ENCODE peak calls at places on chromosomes 7 and 10, in five cellular contexts. One of them, this sample, is unnamed.

GRCh38 chr10:133394801-133395221 is 854 bp downstream of the MTG1 start:
- DNase-seq in psoas muscle: no peak
- DNase-seq in Peyer's patch: peak; percentile 45
- DNase-seq in SJSA1: no peak
- DNase-seq in sigmoid colon: peak; percentile 62
- DNase-seq in this sample: peak; percentile 24

GRCh38 chr10:43809211-43809930 is 160.7 kb upstream of the ZNF32 start:
- DNase-seq in SJSA1: peak; percentile 54
- DNase-seq in sigmoid colon: no peak
- DNase-seq in Peyer's patch: no peak
- DNase-seq in psoas muscle: no peak
- DNase-seq in this sample: no peak

GRCh38 chr10:84201244-84201606 is 6.9 kb downstream of the CDHR1 start:
- DNase-seq in sigmoid colon: peak; percentile 18
- DNase-seq in psoas muscle: no peak
- DNase-seq in SJSA1: no peak
- DNase-seq in Peyer's patch: no peak
- DNase-seq in this sample: no peak

GRCh38 chr7:55573526-55573925 is 1.2 kb upstream of the VOPP1 start:
- DNase-seq in psoas muscle: no peak
- DNase-seq in Peyer's patch: no peak
- DNase-seq in sigmoid colon: no peak
- DNase-seq in SJSA1: no peak
- DNase-seq in this sample: no peak

GRCh38 chr7:93429563-93429962 is 145.0 kb downstream of the CALCR start:
- DNase-seq in SJSA1: no peak
- DNase-seq in psoas muscle: no peak
- DNase-seq in Peyer's patch: no peak
- DNase-seq in sigmoid colon: no peak
- DNase-seq in this sample: no peak

GRCh38 chr10:116712499-116712898 is 29.9 kb downstream of the HSPA12A start:
- DNase-seq in SJSA1: no peak
- DNase-seq in Peyer's patch: no peak
- DNase-seq in psoas muscle: no peak
- DNase-seq in sigmoid colon: peak; percentile 1
- DNase-seq in this sample: no peak

GRCh38 chr7:82164813-82165212 is 278.8 kb downstream of the CACNA2D1 start:
- DNase-seq in sigmoid colon: no peak
- DNase-seq in Peyer's patch: no peak
- DNase-seq in psoas muscle: no peak
- DNase-seq in SJSA1: peak; percentile 46
- DNase-seq in this sample: no peak

GRCh38 chr7:77697535-77697831 is 1.2 kb downstream of the RSBN1L start:
- DNase-seq in Peyer's patch: peak; percentile 75
- DNase-seq in SJSA1: no peak
- DNase-seq in psoas muscle: peak; percentile 32
- DNase-seq in sigmoid colon: peak; percentile 83
- DNase-seq in this sample: no peak

GRCh38 chr10:96656839-96657238 is 63.5 kb downstream of the PIK3AP1 start:
- DNase-seq in psoas muscle: no peak
- DNase-seq in sigmoid colon: no peak
- DNase-seq in Peyer's patch: no peak
- DNase-seq in SJSA1: no peak
- DNase-seq in this sample: no peak

GRCh38 chr7:25187932-25188331 is 40.4 kb downstream of the NPVF start:
- DNase-seq in sigmoid colon: no peak
- DNase-seq in Peyer's patch: no peak
- DNase-seq in SJSA1: no peak
- DNase-seq in psoas muscle: no peak
- DNase-seq in this sample: no peak

GRCh38 chr10:100829933-100830727 is 82.6 kb upstream of the SLF2 start:
- DNase-seq in psoas muscle: no peak
- DNase-seq in sigmoid colon: peak; percentile 53
- DNase-seq in Peyer's patch: no peak
- DNase-seq in SJSA1: no peak
- DNase-seq in this sample: no peak

GRCh38 chr7:90705391-90706066 is 109.4 kb downstream of the CDK14 start:
- DNase-seq in psoas muscle: no peak
- DNase-seq in SJSA1: no peak
- DNase-seq in sigmoid colon: no peak
- DNase-seq in Peyer's patch: no peak
- DNase-seq in this sample: no peak

GRCh38 chr7:80611779-80612178 is 26.7 kb upstream of the CD36 start:
- DNase-seq in SJSA1: peak; percentile 21
- DNase-seq in Peyer's patch: peak; percentile 72
- DNase-seq in sigmoid colon: no peak
- DNase-seq in psoas muscle: peak; percentile 38
- DNase-seq in this sample: peak; percentile 83

GRCh38 chr10:94288361-94289116 is 74.2 kb downstream of the NOC3L start:
- DNase-seq in SJSA1: no peak
- DNase-seq in psoas muscle: no peak
- DNase-seq in sigmoid colon: no peak
- DNase-seq in Peyer's patch: no peak
- DNase-seq in this sample: no peak

GRCh38 chr7:156751319-156751718 is 110.7 kb downstream of the RNF32 start:
- DNase-seq in psoas muscle: no peak
- DNase-seq in sigmoid colon: no peak
- DNase-seq in Peyer's patch: no peak
- DNase-seq in SJSA1: peak; percentile 7
- DNase-seq in this sample: no peak

GRCh38 chr7:146414373-146414772 is 297.8 kb downstream of the CNTNAP2 start:
- DNase-seq in psoas muscle: no peak
- DNase-seq in Peyer's patch: no peak
- DNase-seq in sigmoid colon: no peak
- DNase-seq in SJSA1: no peak
- DNase-seq in this sample: no peak

GRCh38 chr7:157271991-157272324 is 64.8 kb upstream of the DNAJB6 start:
- DNase-seq in Peyer's patch: peak; percentile 62
- DNase-seq in SJSA1: peak; percentile 70
- DNase-seq in sigmoid colon: peak; percentile 94
- DNase-seq in psoas muscle: peak; percentile 80
- DNase-seq in this sample: peak; percentile 76

GRCh38 chr7:99133766-99134564 is 9.9 kb downstream of the SMURF1 start:
- DNase-seq in SJSA1: no peak
- DNase-seq in sigmoid colon: no peak
- DNase-seq in psoas muscle: no peak
- DNase-seq in Peyer's patch: no peak
- DNase-seq in this sample: no peak

GRCh38 chr7:157612009-157612663 is 275.3 kb downstream of the DNAJB6 start:
- DNase-seq in psoas muscle: no peak
- DNase-seq in SJSA1: no peak
- DNase-seq in sigmoid colon: peak; percentile 50
- DNase-seq in Peyer's patch: peak; percentile 43
- DNase-seq in this sample: no peak

GRCh38 chr7:139850906-139851305 is 21.8 kb downstream of the TBXAS1 start:
- DNase-seq in sigmoid colon: no peak
- DNase-seq in psoas muscle: no peak
- DNase-seq in Peyer's patch: no peak
- DNase-seq in SJSA1: no peak
- DNase-seq in this sample: no peak

GRCh38 chr10:4847580-4848020 is 21.6 kb downstream of the AKR1E2 start:
- DNase-seq in SJSA1: peak; percentile 88
- DNase-seq in sigmoid colon: no peak
- DNase-seq in psoas muscle: no peak
- DNase-seq in Peyer's patch: no peak
- DNase-seq in this sample: no peak

GRCh38 chr10:77310288-77310687 is 327.3 kb downstream of the KCNMA1 start:
- DNase-seq in psoas muscle: no peak
- DNase-seq in sigmoid colon: no peak
- DNase-seq in SJSA1: no peak
- DNase-seq in Peyer's patch: no peak
- DNase-seq in this sample: no peak

GRCh38 chr10:68231106-68231901 is 609 bp downstream of the ATOH7 start:
- DNase-seq in psoas muscle: peak; percentile 65
- DNase-seq in Peyer's patch: peak; percentile 62
- DNase-seq in SJSA1: peak; percentile 68
- DNase-seq in sigmoid colon: peak; percentile 82
- DNase-seq in this sample: peak; percentile 69

DNA sequence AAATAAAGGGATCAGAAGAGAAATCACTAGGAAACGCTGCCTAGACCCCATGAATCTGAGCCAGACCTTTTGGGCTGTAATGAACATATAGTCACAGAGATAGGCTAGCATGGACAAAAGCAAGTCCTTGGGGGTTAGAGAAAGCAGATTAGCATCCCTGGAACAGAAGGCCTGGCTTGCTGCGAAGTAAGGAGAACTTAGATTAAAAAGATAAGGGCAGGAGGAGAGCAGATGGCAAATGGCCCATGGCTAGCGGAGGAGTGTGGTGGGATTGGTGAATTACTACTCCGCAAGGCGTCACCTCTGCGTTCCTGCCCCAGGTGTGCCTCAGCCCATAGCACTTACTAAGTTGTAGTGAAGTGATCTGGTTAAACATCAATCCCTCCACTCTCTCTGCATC is 92.3 kb upstream of the ZNF438 start:
- DNase-seq in psoas muscle: no peak
- DNase-seq in Peyer's patch: no peak
- DNase-seq in SJSA1: no peak
- DNase-seq in sigmoid colon: no peak
- DNase-seq in this sample: no peak
- H3K27me3 ChIP-seq in psoas muscle: no peaks in the 10 kb centered on the region
- H3K27me3 ChIP-seq in Peyer's patch: no peaks in the 10 kb centered on the region
- H3K27me3 ChIP-seq in SJSA1: no peaks in the 10 kb centered on the region
- H3K27me3 ChIP-seq in sigmoid colon: no peaks in the 10 kb centered on the region
- H3K27me3 ChIP-seq in this sample: no peaks in the 10 kb centered on the region

DNA sequence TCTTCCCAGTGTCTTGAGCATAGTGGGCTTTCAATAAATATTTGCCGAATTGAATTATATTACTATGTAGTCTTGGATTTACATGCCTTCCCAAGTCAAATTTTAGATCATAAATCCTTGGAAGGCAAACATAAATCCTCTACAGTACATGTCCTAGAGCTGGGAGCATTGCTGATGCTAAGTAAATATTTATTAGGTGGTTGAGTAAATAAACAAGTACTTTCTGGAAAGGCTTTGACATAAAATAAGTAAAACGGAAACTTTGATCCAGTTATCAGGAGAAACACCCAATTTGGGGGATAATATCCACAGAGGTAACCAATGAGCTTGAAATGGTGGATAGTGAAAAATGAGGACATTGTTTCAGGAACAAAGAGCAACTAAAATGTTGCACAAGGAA is 162.8 kb upstream of the SVIL start:
- DNase-seq in SJSA1: no peak
- DNase-seq in psoas muscle: no peak
- DNase-seq in sigmoid colon: no peak
- DNase-seq in Peyer's patch: no peak
- DNase-seq in this sample: no peak
- H3K27ac ChIP-seq in SJSA1: no peak overlapping the region
- H3K27ac ChIP-seq in psoas muscle: no peak overlapping the region
- H3K27ac ChIP-seq in sigmoid colon: peak overlapping the region; percentile 88
- H3K27ac ChIP-seq in Peyer's patch: no peak overlapping the region
- H3K27ac ChIP-seq in this sample: no peak overlapping the region

GRCh38 chr7:27108390-27109127 is 6.1 kb upstream of the HOXA2 start:
- DNase-seq in SJSA1: no peak
- DNase-seq in Peyer's patch: no peak
- DNase-seq in psoas muscle: peak; percentile 80
- DNase-seq in sigmoid colon: peak; percentile 89
- DNase-seq in this sample: no peak
- H3K27me3 ChIP-seq in SJSA1: no peaks in the 10 kb centered on the region
- H3K27me3 ChIP-seq in Peyer's patch: no peaks in the 10 kb centered on the region
- H3K27me3 ChIP-seq in psoas muscle: no peaks in the 10 kb centered on the region
- H3K27me3 ChIP-seq in sigmoid colon: no peaks in the 10 kb centered on the region
- H3K27me3 ChIP-seq in this sample: peaks cover 40% of the 10 kb centered on the region

GRCh38 chr7:84704380-84704779 is 482.5 kb downstream of the SEMA3D start:
- DNase-seq in psoas muscle: no peak
- DNase-seq in SJSA1: no peak
- DNase-seq in Peyer's patch: no peak
- DNase-seq in sigmoid colon: no peak
- DNase-seq in this sample: no peak
- H3K27ac ChIP-seq in psoas muscle: no peak overlapping the region
- H3K27ac ChIP-seq in SJSA1: no peak overlapping the region
- H3K27ac ChIP-seq in Peyer's patch: no peak overlapping the region
- H3K27ac ChIP-seq in sigmoid colon: no peak overlapping the region
- H3K27ac ChIP-seq in this sample: no peak overlapping the region

DNA sequence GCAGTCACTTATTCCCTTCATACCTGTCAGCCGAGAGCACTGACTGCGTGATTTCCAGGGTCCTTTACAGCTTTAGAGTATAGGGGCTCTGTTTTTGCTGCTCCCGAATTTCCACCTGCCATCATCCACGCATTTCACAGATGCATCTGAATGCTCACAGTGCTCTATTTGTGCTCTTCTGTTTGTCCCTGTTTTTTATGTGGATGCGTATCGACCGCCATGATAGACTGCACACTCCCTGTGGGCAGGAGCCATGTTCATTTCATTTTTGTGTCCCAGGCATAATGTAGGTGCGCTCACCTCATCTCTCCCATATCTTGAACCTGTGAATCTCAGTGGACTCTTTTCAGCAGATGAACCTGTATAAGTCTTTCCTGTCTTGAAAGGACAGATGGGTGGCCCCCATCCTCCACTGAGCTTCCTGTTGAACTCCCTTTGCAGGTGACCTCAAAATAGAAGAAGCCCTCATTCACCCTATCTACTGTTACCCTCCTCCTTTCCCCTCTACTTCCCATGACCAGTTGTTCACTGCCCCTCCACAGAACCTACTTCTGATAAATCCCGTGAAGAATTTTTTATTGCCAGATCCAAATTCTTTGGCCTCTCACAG is 228.4 kb downstream of the CELF2 start:
- DNase-seq in SJSA1: no peak
- DNase-seq in sigmoid colon: no peak
- DNase-seq in psoas muscle: no peak
- DNase-seq in Peyer's patch: no peak
- DNase-seq in this sample: no peak
- H3K27me3 ChIP-seq in SJSA1: no peaks in the 10 kb centered on the region
- H3K27me3 ChIP-seq in sigmoid colon: no peaks in the 10 kb centered on the region
- H3K27me3 ChIP-seq in psoas muscle: no peaks in the 10 kb centered on the region
- H3K27me3 ChIP-seq in Peyer's patch: no peaks in the 10 kb centered on the region
- H3K27me3 ChIP-seq in this sample: no peaks in the 10 kb centered on the region